ENCODE peak calls at places on chromosomes 7 and 10, in five cellular contexts. N, K, W, J and M are unnamed samples. For H3K79me1, the result is how much of the 10 kb centered on the place peaks cover.

GRCh38 chr10:72274730-72275350 is 1.1 kb downstream of the DDIT4 start:
- DNase-seq in N (peak), K (peak), W (no peak), J (peak), M (peak)

GRCh38 chr7:33109758-33110238 is 594 bp upstream of the RP9 start:
- DNase-seq in N (peak), K (no peak), W (no peak), J (no peak), M (no peak)

GRCh38 chr7:28217161-28217560 is 36.6 kb upstream of the JAZF1 start:
- DNase-seq in N (no peak), K (no peak), W (no peak), J (no peak), M (no peak)

GRCh38 chr10:2005546-2005945 is 268.2 kb upstream of the ADARB2 start:
- DNase-seq in N (no peak), K (no peak), W (no peak), J (no peak), M (no peak)

GRCh38 chr7:70093496-70093895 is 495.2 kb downstream of the AUTS2 start:
- DNase-seq in N (no peak), K (no peak), W (no peak), J (no peak), M (no peak)

GRCh38 chr7:3174515-3175318 is 126.3 kb upstream of the SDK1 start:
- DNase-seq in N (no peak), K (no peak), W (no peak), J (peak), M (no peak)

GRCh38 chr7:23893942-23894890 is 184.2 kb downstream of the STK31 start:
- DNase-seq in N (no peak), K (no peak), W (no peak), J (peak), M (no peak)

GRCh38 chr10:67802767-67803538 is 35.0 kb downstream of the DNAJC12 start:
- DNase-seq in N (no peak), K (no peak), W (no peak), J (no peak), M (no peak)

GRCh38 chr7:30390872-30391646 is 87.5 kb downstream of the NOD1 start:
- DNase-seq in N (no peak), K (no peak), W (no peak), J (peak), M (no peak)

GRCh38 chr7:128265906-128266300 is 24.8 kb downstream of the LEP start:
- DNase-seq in N (no peak), K (no peak), W (no peak), J (no peak), M (no peak)

GRCh38 chr7:39951943-39952194 is 1.8 kb downstream of the CDK13 start:
- DNase-seq in N (no peak), K (no peak), W (no peak), J (no peak), M (no peak)

GRCh38 chr7:30930621-30931020 is 19.0 kb downstream of the AQP1 start:
- DNase-seq in N (no peak), K (peak), W (no peak), J (no peak), M (no peak)

GRCh38 chr10:24457661-24458318 is 248.9 kb downstream of the KIAA1217 start:
- DNase-seq in N (no peak), K (no peak), W (no peak), J (no peak), M (no peak)

GRCh38 chr10:125002044-125002422 is 60.1 kb downstream of the ZRANB1 start:
- DNase-seq in N (no peak), K (no peak), W (no peak), J (no peak), M (no peak)

GRCh38 chr10:124999433-125000365 is 57.8 kb downstream of the ZRANB1 start:
- DNase-seq in N (peak), K (no peak), W (no peak), J (no peak), M (no peak)

GRCh38 chr10:125000366-125001312 is 58.7 kb downstream of the ZRANB1 start:
- DNase-seq in N (peak), K (no peak), W (peak), J (peak), M (no peak)

GRCh38 chr10:125002423-125003145 is 60.7 kb downstream of the ZRANB1 start:
- DNase-seq in N (no peak), K (no peak), W (no peak), J (no peak), M (no peak)

GRCh38 chr10:125001313-125002043 is 59.6 kb downstream of the ZRANB1 start:
- DNase-seq in N (no peak), K (no peak), W (no peak), J (no peak), M (no peak)
- H3K79me1 ChIP-seq in N (under half), K (under half), W (under half), J (under half), M (under half)

GRCh38 chr10:122190553-122190952 is 80.5 kb upstream of the BTBD16 start:
- DNase-seq in N (no peak), K (no peak), W (no peak), J (no peak), M (no peak)
- H3K79me1 ChIP-seq in N (under half), K (under half), W (under half), J (under half), M (under half)

GRCh38 chr7:55496906-55497305 is 75.4 kb downstream of the VOPP1 start:
- DNase-seq in N (no peak), K (no peak), W (no peak), J (no peak), M (no peak)

GRCh38 chr7:55491346-55491745 is 81.0 kb downstream of the VOPP1 start:
- DNase-seq in N (no peak), K (no peak), W (no peak), J (no peak), M (no peak)

GRCh38 chr7:55490099-55490498 is 82.2 kb downstream of the VOPP1 start:
- DNase-seq in N (no peak), K (no peak), W (no peak), J (no peak), M (no peak)

GRCh38 chr7:55494951-55495350 is 77.4 kb downstream of the VOPP1 start:
- DNase-seq in N (no peak), K (no peak), W (no peak), J (no peak), M (no peak)

DNA sequence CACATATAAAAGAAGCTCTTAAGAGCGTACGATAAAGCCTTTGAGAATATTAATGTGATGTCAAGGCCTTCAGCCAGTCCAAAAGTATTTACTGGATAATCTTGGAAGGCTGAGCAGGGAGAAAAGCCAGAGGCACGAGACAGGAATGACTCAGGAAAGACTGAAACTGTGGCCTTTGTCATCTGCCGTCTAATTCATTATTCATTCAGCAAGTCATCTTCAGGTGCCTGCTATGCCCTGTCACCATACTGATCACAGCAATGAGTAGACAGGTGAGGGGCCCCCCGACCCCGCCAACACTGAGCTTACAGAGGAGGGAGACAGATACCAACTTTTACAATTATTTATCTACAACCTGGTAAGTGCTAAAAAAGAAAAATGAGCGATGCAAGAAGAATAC is 78.9 kb downstream of the VOPP1 start:
- DNase-seq in N (peak), K (no peak), W (no peak), J (no peak), M (no peak)
- H3K79me1 ChIP-seq in N (under half), K (under half), W (under half), J (under half), M (under half)

DNA sequence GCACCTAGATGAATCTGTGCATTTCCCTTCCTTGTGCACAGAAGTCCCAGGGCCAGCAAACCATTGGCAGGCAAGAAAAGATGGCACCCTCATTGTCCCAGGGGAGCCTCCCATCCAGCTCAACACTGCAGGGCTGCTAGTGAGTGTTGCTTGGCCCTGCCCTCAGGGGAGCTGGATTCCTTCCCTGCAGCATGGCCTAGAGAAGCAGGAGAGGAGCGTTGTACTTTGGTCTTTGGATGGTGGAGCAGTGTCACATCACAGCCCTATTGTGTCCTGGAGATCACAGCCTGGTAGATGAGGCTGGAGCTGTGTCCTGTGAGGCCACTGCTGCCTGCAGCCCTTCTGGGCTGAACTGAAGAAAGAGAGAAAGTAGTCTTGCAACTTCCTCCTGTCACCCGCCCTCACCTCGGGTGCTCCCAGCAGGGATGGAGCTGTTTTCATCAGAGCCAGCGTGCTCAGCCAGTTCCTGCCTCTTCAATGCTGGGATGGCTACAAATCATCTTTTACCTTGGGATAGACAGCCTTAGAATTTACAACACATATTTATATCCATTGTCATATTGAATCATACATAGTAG is 43.0 kb upstream of the FAM180A start:
- DNase-seq in N (no peak), K (no peak), W (no peak), J (no peak), M (no peak)
- H3K79me1 ChIP-seq in N (under half), K (under half), W (under half), J (under half), M (under half)

DNA sequence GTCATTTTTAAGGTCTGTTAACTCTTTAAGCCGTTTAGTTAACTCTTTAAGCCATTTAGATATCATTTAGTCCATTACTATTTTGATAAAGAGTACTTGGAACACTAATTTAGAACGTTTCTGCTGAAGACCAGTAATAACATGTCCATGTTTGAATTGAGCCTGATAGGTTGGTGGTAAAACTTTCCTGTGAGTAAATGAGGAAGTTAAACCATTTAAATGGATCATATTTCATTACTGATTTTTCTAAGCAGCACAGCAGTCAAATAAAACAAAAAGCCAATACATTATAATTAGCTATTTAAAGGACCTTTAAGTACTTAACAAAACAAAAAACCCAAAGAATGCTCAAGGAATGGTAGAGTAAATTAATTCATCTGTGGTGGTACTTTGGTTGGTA is 29.4 kb downstream of the PHTF2 start:
- DNase-seq in N (no peak), K (no peak), W (no peak), J (no peak), M (no peak)
- H3K79me1 ChIP-seq in N (under half), K (under half), W (under half), J (under half), M (under half)

GRCh38 chr7:101870361-101871062 is 53.1 kb downstream of the CUX1 start:
- DNase-seq in N (peak), K (no peak), W (no peak), J (peak), M (peak)

GRCh38 chr7:101874028-101874427 is 56.6 kb downstream of the CUX1 start:
- DNase-seq in N (peak), K (no peak), W (no peak), J (no peak), M (no peak)

GRCh38 chr7:101869026-101869900 is 51.8 kb downstream of the CUX1 start:
- DNase-seq in N (no peak), K (peak), W (no peak), J (peak), M (peak)

GRCh38 chr7:101869901-101870290 is 52.5 kb downstream of the CUX1 start:
- DNase-seq in N (no peak), K (no peak), W (no peak), J (no peak), M (no peak)

DNA sequence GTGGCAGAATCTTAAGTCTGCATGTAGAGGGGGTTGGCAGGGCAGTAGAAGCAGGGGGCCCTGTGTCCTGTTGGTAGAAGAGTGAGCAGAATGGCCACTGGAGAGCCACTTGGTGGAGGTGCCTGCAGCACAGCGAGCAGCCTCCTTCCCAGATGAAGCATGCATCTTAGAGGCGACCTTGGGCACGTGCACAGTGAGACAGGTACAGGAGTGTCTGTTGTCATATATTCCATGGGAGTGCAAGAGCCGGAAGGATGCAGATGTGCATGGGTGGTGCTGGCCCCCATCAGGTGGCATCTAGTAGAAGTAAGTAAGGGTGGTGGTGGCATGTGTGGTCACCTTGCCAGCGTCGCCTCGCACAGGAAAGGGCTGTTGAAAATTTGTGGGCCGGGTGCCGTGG is 53.9 kb downstream of the CUX1 start:
- DNase-seq in N (no peak), K (no peak), W (no peak), J (no peak), M (no peak)
- H3K79me1 ChIP-seq in N (under half), K (under half), W (under half), J (under half), M (under half)